ENCODE peak calls at places on chromosomes 6 and 20, in nine cellular contexts. X, U, T, K, L, A, I, B and W are unnamed samples.

GRCh38 chr6:137389150-137389664 is 105.0 kb downstream of the OLIG3 start:
- DNase-seq in X (no peak), U (peak), T (no peak), K (no peak), L (peak), A (peak), I (peak), B (no peak), W (peak)

GRCh38 chr20:22312744-22313346 is 271.5 kb downstream of the FOXA2 start:
- DNase-seq in X (peak), U (no peak), T (no peak), K (no peak), L (no peak), A (peak), I (no peak), B (peak), W (peak)

GRCh38 chr6:82067021-82067420 is 180.5 kb downstream of the IBTK start:
- DNase-seq in X (no peak), U (no peak), T (no peak), K (no peak), L (no peak), A (peak), I (no peak), B (no peak), W (no peak)

GRCh38 chr6:157667211-157668033 is 155.6 kb upstream of the SNX9 start:
- DNase-seq in X (peak), U (peak), T (peak), K (peak), L (peak), A (peak), I (peak), B (peak), W (peak)

GRCh38 chr6:169654590-169655391 is 47.0 kb downstream of the WDR27 start:
- DNase-seq in X (peak), U (peak), T (peak), K (peak), L (peak), A (no peak), I (peak), B (peak), W (peak)

GRCh38 chr20:32792316-32792715 is 27.4 kb upstream of the MAPRE1 start:
- DNase-seq in X (no peak), U (no peak), T (peak), K (no peak), L (no peak), A (no peak), I (peak), B (no peak), W (no peak)

GRCh38 chr6:136405410-136406029 is 115.9 kb upstream of the BCLAF1 start:
- DNase-seq in X (no peak), U (no peak), T (no peak), K (no peak), L (no peak), A (no peak), I (no peak), B (no peak), W (no peak)

GRCh38 chr6:1724124-1724523 is 114.4 kb downstream of the FOXC1 start:
- DNase-seq in X (no peak), U (no peak), T (no peak), K (no peak), L (no peak), A (no peak), I (no peak), B (no peak), W (peak)

GRCh38 chr6:90454835-90455427 is 131.9 kb downstream of the MAP3K7 start:
- DNase-seq in X (no peak), U (no peak), T (no peak), K (no peak), L (no peak), A (no peak), I (no peak), B (no peak), W (peak)

GRCh38 chr6:15243994-15244604 is 1.8 kb upstream of the JARID2 start:
- DNase-seq in X (no peak), U (no peak), T (no peak), K (no peak), L (no peak), A (no peak), I (no peak), B (no peak), W (no peak)

GRCh38 chr20:25017257-25017803 is 24.8 kb upstream of the APMAP start:
- DNase-seq in X (peak), U (no peak), T (no peak), K (no peak), L (no peak), A (peak), I (no peak), B (no peak), W (peak)

GRCh38 chr6:52573295-52573694 is 3.6 kb downstream of the TRAM2 start:
- DNase-seq in X (no peak), U (no peak), T (no peak), K (no peak), L (no peak), A (no peak), I (no peak), B (no peak), W (no peak)

GRCh38 chr20:9306521-9306920 is 207.9 kb upstream of the LAMP5 start:
- DNase-seq in X (no peak), U (no peak), T (no peak), K (no peak), L (peak), A (no peak), I (no peak), B (no peak), W (peak)

GRCh38 chr20:10510216-10510615 is 75.1 kb downstream of the SLX4IP start:
- DNase-seq in X (no peak), U (no peak), T (no peak), K (no peak), L (no peak), A (no peak), I (no peak), B (no peak), W (no peak)

GRCh38 chr6:74277749-74278148 is 581.7 kb downstream of the CD109 start:
- DNase-seq in X (no peak), U (no peak), T (no peak), K (no peak), L (no peak), A (no peak), I (no peak), B (no peak), W (peak)

GRCh38 chr20:12989586-12989985 is 19.2 kb upstream of the SPTLC3 start:
- DNase-seq in X (no peak), U (no peak), T (no peak), K (no peak), L (no peak), A (no peak), I (no peak), B (no peak), W (no peak)

GRCh38 chr6:97668716-97669115 is 385.7 kb upstream of the MMS22L start:
- DNase-seq in X (no peak), U (no peak), T (peak), K (no peak), L (no peak), A (no peak), I (no peak), B (peak), W (no peak)

GRCh38 chr6:18823782-18824386 is 436.7 kb downstream of the RNF144B start:
- DNase-seq in X (no peak), U (no peak), T (no peak), K (no peak), L (no peak), A (peak), I (peak), B (peak), W (peak)

GRCh38 chr20:63702751-63703470 is 4.9 kb downstream of the ARFRP1 start:
- DNase-seq in X (no peak), U (no peak), T (no peak), K (peak), L (no peak), A (no peak), I (no peak), B (no peak), W (no peak)

GRCh38 chr20:60695223-60695622 is 556.8 kb upstream of the CDH4 start:
- DNase-seq in X (no peak), U (peak), T (no peak), K (no peak), L (peak), A (no peak), I (no peak), B (no peak), W (peak)